ENCODE peak calls at places on chromosomes 16 and 17, in seven cellular contexts. W, K, O, J, A, M and Q are unnamed samples.

GRCh38 chr17:8693328-8693727 is 51.3 kb downstream of the CCDC42 start:
- DNase-seq in W (no peak), K (no peak), O (no peak), J (no peak), A (no peak), M (no peak), Q (no peak)

GRCh38 chr16:89519881-89520280 is 11.7 kb downstream of the SPG7 start:
- DNase-seq in W (no peak), K (no peak), O (no peak), J (no peak), A (no peak), M (no peak), Q (no peak)

GRCh38 chr17:17376362-17376761 is 73.2 kb downstream of the NT5M start:
- DNase-seq in W (no peak), K (no peak), O (no peak), J (peak), A (no peak), M (no peak), Q (no peak)

GRCh38 chr16:5649762-5650445 is 552.3 kb upstream of the EEF2KMT start:
- DNase-seq in W (no peak), K (no peak), O (no peak), J (no peak), A (no peak), M (no peak), Q (no peak)

GRCh38 chr16:89395150-89396142 is 94.9 kb downstream of the ANKRD11 start:
- DNase-seq in W (no peak), K (peak), O (peak), J (peak), A (peak), M (peak), Q (no peak)

GRCh38 chr16:23566724-23567123 is 9.2 kb downstream of the UBFD1 start:
- DNase-seq in W (no peak), K (no peak), O (no peak), J (no peak), A (no peak), M (no peak), Q (no peak)

GRCh38 chr16:160691-161190 is 5.0 kb upstream of the HBM start:
- DNase-seq in W (no peak), K (no peak), O (no peak), J (no peak), A (no peak), M (no peak), Q (no peak)

GRCh38 chr17:65593092-65593869 is 31.8 kb upstream of the AXIN2 start:
- DNase-seq in W (no peak), K (no peak), O (no peak), J (no peak), A (no peak), M (no peak), Q (no peak)

GRCh38 chr17:31310260-31310659 is 3.6 kb downstream of the EVI2B start:
- DNase-seq in W (no peak), K (no peak), O (no peak), J (no peak), A (no peak), M (no peak), Q (no peak)

GRCh38 chr17:77779711-77780539 is 178.6 kb upstream of the TNRC6C start:
- DNase-seq in W (no peak), K (no peak), O (peak), J (peak), A (no peak), M (no peak), Q (no peak)

GRCh38 chr17:41404024-41404651 is 6.7 kb upstream of the KRT31 start:
- DNase-seq in W (no peak), K (no peak), O (no peak), J (peak), A (no peak), M (peak), Q (no peak)

GRCh38 chr16:79294568-79294967 is 306.0 kb downstream of the MAF start:
- DNase-seq in W (no peak), K (no peak), O (no peak), J (no peak), A (no peak), M (no peak), Q (no peak)

GRCh38 chr17:29620779-29621500 is 1.8 kb downstream of the CORO6 start:
- DNase-seq in W (no peak), K (no peak), O (no peak), J (no peak), A (no peak), M (no peak), Q (no peak)

GRCh38 chr17:44758414-44759095 is at the start of gene ADAM11:
- DNase-seq in W (no peak), K (no peak), O (no peak), J (no peak), A (peak), M (no peak), Q (no peak)

GRCh38 chr17:33862772-33863602 is 392.1 kb upstream of the CCL2 start:
- DNase-seq in W (no peak), K (no peak), O (no peak), J (no peak), A (no peak), M (no peak), Q (no peak)

GRCh38 chr16:54930034-54930938 is at the start of gene IRX5:
- DNase-seq in W (peak), K (peak), O (peak), J (peak), A (peak), M (peak), Q (peak)
- TF ChIP-seq CTCF in W (peak), K (no peak), O (peak), J (peak), A (peak), M (peak), Q (peak)

GRCh38 chr16:31333686-31334649 is 21.0 kb upstream of the ITGAX start:
- DNase-seq in W (no peak), K (peak), O (no peak), J (peak), A (peak), M (peak), Q (no peak)
- TF ChIP-seq CTCF in W (peak), K (peak), O (peak), J (peak), A (peak), M (peak), Q (peak)

GRCh38 chr16:56643080-56643778 is 4.8 kb downstream of the MT1A start:
- DNase-seq in W (no peak), K (no peak), O (peak), J (peak), A (peak), M (no peak), Q (no peak)
- TF ChIP-seq CTCF in W (peak), K (no peak), O (peak), J (peak), A (peak), M (no peak), Q (peak)

GRCh38 chr17:1716076-1716911 is 6.1 kb upstream of the TLCD2 start:
- DNase-seq in W (peak), K (peak), O (peak), J (peak), A (peak), M (peak), Q (peak)
- TF ChIP-seq CTCF in W (no peak), K (peak), O (peak), J (peak), A (no peak), M (no peak), Q (no peak)

DNA sequence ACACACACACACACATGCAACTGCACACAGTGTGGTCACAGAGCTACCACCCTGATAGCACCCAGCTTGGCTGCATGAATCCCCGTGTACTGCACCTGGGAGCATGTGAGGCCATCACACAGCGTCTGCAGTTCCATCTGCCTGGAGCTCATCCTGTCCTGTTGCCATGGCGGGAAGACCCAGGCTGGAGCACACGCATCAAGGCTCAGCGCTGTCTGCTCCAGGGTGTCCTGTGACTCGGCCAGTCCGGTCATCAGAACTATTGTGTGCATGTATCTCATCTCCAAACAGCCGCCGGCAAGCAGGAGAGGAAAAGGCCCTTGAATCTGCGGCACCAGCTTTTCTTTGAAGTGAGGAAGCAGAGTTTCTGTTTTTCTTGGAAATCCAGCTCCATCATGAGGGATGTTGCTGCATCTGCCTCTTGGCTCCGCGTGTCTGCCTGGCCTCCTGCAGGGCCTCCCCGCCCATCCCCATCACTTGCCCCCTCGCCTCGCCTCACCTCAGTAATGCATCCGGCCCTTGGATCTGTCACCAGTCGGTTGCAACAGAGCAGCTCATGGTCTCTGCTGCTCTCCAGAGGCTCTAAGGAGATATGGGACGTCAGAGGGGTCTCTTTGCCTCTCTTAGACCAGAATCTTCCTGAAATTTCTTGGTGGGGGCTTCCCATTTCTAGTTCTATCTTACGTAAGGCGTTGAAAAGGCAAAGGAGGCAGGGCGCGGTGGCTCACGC is 23.7 kb downstream of the CACNG4 start:
- DNase-seq in W (no peak), K (no peak), O (no peak), J (no peak), A (peak), M (no peak), Q (no peak)
- TF ChIP-seq CTCF in W (no peak), K (peak), O (no peak), J (no peak), A (no peak), M (no peak), Q (no peak)

GRCh38 chr16:47568355-47568754 is 107.2 kb downstream of the PHKB start:
- DNase-seq in W (no peak), K (no peak), O (no peak), J (no peak), A (no peak), M (no peak), Q (no peak)

GRCh38 chr16:47574091-47575054 is 113.2 kb downstream of the PHKB start:
- DNase-seq in W (no peak), K (no peak), O (no peak), J (peak), A (peak), M (peak), Q (no peak)

GRCh38 chr16:47567321-47567720 is 106.2 kb downstream of the PHKB start:
- DNase-seq in W (no peak), K (no peak), O (no peak), J (no peak), A (no peak), M (no peak), Q (no peak)

GRCh38 chr16:47571711-47572110 is 110.6 kb downstream of the PHKB start:
- DNase-seq in W (no peak), K (no peak), O (no peak), J (no peak), A (no peak), M (no peak), Q (no peak)

GRCh38 chr16:47571049-47571448 is 109.9 kb downstream of the PHKB start:
- DNase-seq in W (no peak), K (no peak), O (no peak), J (no peak), A (no peak), M (no peak), Q (no peak)
- TF ChIP-seq CTCF in W (no peak), K (no peak), O (no peak), J (no peak), A (no peak), M (no peak), Q (no peak)

DNA sequence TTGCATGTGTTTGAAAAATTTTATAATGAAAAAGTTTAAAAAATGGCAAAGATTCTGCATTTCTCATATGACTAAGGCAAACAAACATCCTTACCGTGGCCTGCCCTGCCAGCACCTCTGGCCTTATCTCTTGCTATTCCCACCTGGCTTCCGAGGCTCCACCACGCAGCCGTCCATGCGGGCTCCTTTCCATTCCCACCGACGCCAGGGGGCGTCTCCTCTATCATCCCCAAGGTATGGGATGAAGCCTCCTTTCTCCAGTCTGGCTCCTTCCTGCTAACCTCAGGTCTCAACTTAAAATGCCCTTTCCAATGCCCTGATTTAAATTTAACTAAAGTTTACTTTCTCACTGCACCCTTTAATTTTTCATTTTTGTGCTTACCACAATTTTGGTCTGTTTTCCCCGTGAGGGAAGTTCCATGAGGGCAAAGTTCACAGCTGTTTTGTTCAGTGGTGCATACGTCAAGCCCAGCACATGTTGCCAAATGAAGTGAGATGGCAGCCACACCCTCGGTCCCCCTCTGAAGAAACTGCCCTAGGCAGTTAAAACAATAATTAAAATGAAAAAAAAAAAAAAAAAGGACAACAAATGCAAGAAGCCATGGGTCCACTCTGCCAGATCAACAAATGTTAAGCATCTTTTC is 13.3 kb upstream of the SDK2 start:
- DNase-seq in W (peak), K (peak), O (no peak), J (no peak), A (peak), M (peak), Q (peak)
- TF ChIP-seq CTCF in W (peak), K (peak), O (peak), J (peak), A (peak), M (peak), Q (peak)

GRCh38 chr16:70508752-70509151 is 14.6 kb downstream of the COG4 start:
- DNase-seq in W (no peak), K (no peak), O (no peak), J (no peak), A (no peak), M (no peak), Q (no peak)
- TF ChIP-seq CTCF in W (no peak), K (peak), O (peak), J (no peak), A (peak), M (no peak), Q (no peak)

DNA sequence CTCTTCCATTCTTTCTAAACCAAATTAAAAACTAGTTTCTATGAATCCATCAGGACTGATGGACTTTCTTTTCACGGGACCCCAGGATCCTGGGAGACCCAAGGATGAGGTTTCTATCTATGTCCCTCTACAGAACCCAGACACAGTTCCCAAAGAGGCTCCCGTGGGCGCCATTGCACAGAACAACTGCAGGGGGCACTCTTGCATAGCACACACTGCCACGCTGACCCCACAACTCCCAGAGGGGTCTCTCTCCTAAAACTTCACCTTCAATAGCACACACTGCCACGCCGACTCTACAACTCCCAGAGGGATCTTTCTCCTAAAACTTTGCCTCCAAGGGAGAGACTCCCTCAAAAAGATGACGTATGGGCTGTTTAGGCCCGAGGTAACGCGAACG is 9.0 kb downstream of the ABR start:
- DNase-seq in W (no peak), K (no peak), O (no peak), J (no peak), A (no peak), M (no peak), Q (no peak)
- TF ChIP-seq CTCF in W (peak), K (peak), O (peak), J (no peak), A (peak), M (no peak), Q (peak)

GRCh38 chr17:32755045-32755805 is 121.7 kb downstream of the MYO1D start:
- DNase-seq in W (no peak), K (no peak), O (no peak), J (peak), A (peak), M (peak), Q (no peak)
- TF ChIP-seq CTCF in W (peak), K (no peak), O (peak), J (peak), A (peak), M (peak), Q (peak)